ENCODE peak calls at places on chromosomes 7 and 10, in six cellular contexts. I is mucosa of descending colon, U is NT2/D1, P is amygdala, D is endothelial cell, M is CMK. Q is an unnamed sample.

GRCh38 chr10:782751-783648 is 93.5 kb upstream of the DIP2C start:
- DNase-seq in P (no peak), I (peak; percentile 34), M (no peak), U (no peak), D (no peak), Q (no peak)

GRCh38 chr10:118721005-118721876 is 33.5 kb downstream of the CACUL1 start:
- DNase-seq in P (no peak), M (peak; percentile 35), U (peak; percentile 25), I (no peak), D (peak; percentile 63), Q (peak; percentile 76)

GRCh38 chr10:118669020-118669766 is 73.7 kb upstream of the PRLHR start:
- DNase-seq in M (no peak), D (no peak), P (peak; percentile 58), U (no peak), I (no peak), Q (peak; percentile 46)

GRCh38 chr7:143073556-143073955 is 21.4 kb downstream of the OR6V1 start:
- DNase-seq in P (no peak), D (no peak), I (no peak), M (no peak), U (no peak), Q (no peak)

GRCh38 chr10:106707657-106708056 is 456.8 kb downstream of the SORCS1 start:
- DNase-seq in I (no peak), D (no peak), P (no peak), M (no peak), U (peak; percentile 9), Q (no peak)

GRCh38 chr10:117226813-117227451 is 14.0 kb upstream of the SLC18A2 start:
- DNase-seq in M (no peak), I (no peak), D (peak; percentile 55), U (no peak), P (no peak), Q (no peak)

GRCh38 chr7:123588376-123588775 is 13.2 kb upstream of the ASB15 start:
- DNase-seq in M (no peak), U (no peak), P (no peak), D (no peak), I (no peak), Q (no peak)

GRCh38 chr7:107594961-107595737 is 15.1 kb downstream of the BCAP29 start:
- DNase-seq in M (no peak), U (peak; percentile 13), I (no peak), P (no peak), D (no peak), Q (no peak)

GRCh38 chr10:101321073-101321472 is 32.9 kb upstream of the BTRC start:
- DNase-seq in P (no peak), I (no peak), M (no peak), D (no peak), U (no peak), Q (no peak)

Q was measured in HAP-1.